ENCODE peak calls at places on chromosome 19, in five cellular contexts. Q is GM12865; J is testis; I is CD8-positive, alpha-beta memory T cell; M is activated T-helper 1 cell treated with Interleukin-2 at 50 U/mL for 16 hours. V is an unnamed sample.

GRCh38 chr19:1748703-1749341 is 4.5 kb upstream of the ONECUT3 start:
- DNase-seq in Q (no peak), J (no peak), I (no peak), M (no peak), V (no peak)

GRCh38 chr19:17751103-17751911 is at the start of gene FCHO1:
- DNase-seq in Q (peak; percentile 96), J (no peak), I (peak; percentile 93), M (peak; percentile 82), V (peak; percentile 72)

GRCh38 chr19:11418518-11419506 is at the start of gene RGL3:
- DNase-seq in Q (no peak), J (no peak), I (no peak), M (no peak), V (no peak)

GRCh38 chr19:17806945-17807344 is 12.0 kb downstream of the B3GNT3 start:
- DNase-seq in Q (peak; percentile 39), J (no peak), I (no peak), M (no peak), V (no peak)

GRCh38 chr19:49646586-49646985 is 4.6 kb downstream of the SCAF1 start:
- DNase-seq in Q (no peak), J (no peak), I (peak; percentile 37), M (no peak), V (no peak)

GRCh38 chr19:38148337-38148736 is 75.7 kb downstream of the DPF1 start:
- DNase-seq in Q (no peak), J (no peak), I (no peak), M (no peak), V (no peak)

GRCh38 chr19:1720237-1720636 is 33.1 kb upstream of the ONECUT3 start:
- DNase-seq in Q (no peak), J (no peak), I (no peak), M (no peak), V (no peak)

GRCh38 chr19:49141352-49141751 is 13.8 kb downstream of the HRC start:
- DNase-seq in Q (no peak), J (no peak), I (no peak), M (no peak), V (no peak)

GRCh38 chr19:27652796-27653195 is 1560.2 kb downstream of the UQCRFS1 start:
- DNase-seq in Q (no peak), J (no peak), I (no peak), M (no peak), V (no peak)

GRCh38 chr19:29483944-29484581 is 41.7 kb upstream of the VSTM2B start:
- DNase-seq in Q (no peak), J (no peak), I (no peak), M (no peak), V (no peak)

GRCh38 chr19:811511-812048 is 10.2 kb downstream of the PLPPR3 start:
- DNase-seq in Q (no peak), J (no peak), I (no peak), M (no peak), V (no peak)

GRCh38 chr19:16588824-16589577 is 16.8 kb upstream of the SLC35E1 start:
- DNase-seq in Q (no peak), J (peak; percentile 65), I (no peak), M (no peak), V (no peak)

V was measured in CD4-positive, alpha-beta T cell.